ENCODE peak calls at places on chromosome 5, in seven cellular contexts. R is AG04449; G is mesothelial cell of epicardium; P is activated CD8-positive, alpha-beta T cell treated with anti-CD3 and anti-CD28 coated beads for 36 hours; S is fibroblast of villous mesenchyme; D is dorsolateral prefrontal cortex; Z is A673. T is an unnamed sample.

GRCh38 chr5:13773652-13774051 is 170.8 kb downstream of the DNAH5 start:
- DNase-seq in R (no peak), G (no peak), P (no peak), S (no peak), D (no peak), Z (no peak), T (no peak)

GRCh38 chr5:89397096-89397495 is 514.1 kb upstream of the MEF2C start:
- DNase-seq in R (no peak), G (no peak), P (no peak), S (no peak), D (no peak), Z (no peak), T (no peak)

GRCh38 chr5:10286552-10287227 is 21.0 kb downstream of the CMBL start:
- DNase-seq in R (no peak), G (no peak), P (no peak), S (no peak), D (peak), Z (no peak), T (no peak)

GRCh38 chr5:2017540-2018389 is 135.0 kb upstream of the IRX4 start:
- DNase-seq in R (no peak), G (no peak), P (peak), S (peak), D (no peak), Z (peak), T (no peak)

GRCh38 chr5:168885324-168886120 is 306.4 kb upstream of the PANK3 start:
- DNase-seq in R (no peak), G (no peak), P (no peak), S (no peak), D (no peak), Z (no peak), T (no peak)

GRCh38 chr5:139774980-139775654 is 20.5 kb upstream of the PSD2 start:
- DNase-seq in R (no peak), G (peak), P (peak), S (peak), D (peak), Z (peak), T (peak)

GRCh38 chr5:133341296-133341695 is 271.0 kb downstream of the FSTL4 start:
- DNase-seq in R (no peak), G (no peak), P (no peak), S (no peak), D (no peak), Z (no peak), T (no peak)

GRCh38 chr5:143701476-143701875 is 110.5 kb upstream of the HMHB1 start:
- DNase-seq in R (no peak), G (no peak), P (no peak), S (peak), D (no peak), Z (no peak), T (no peak)

GRCh38 chr5:94140300-94140699 is 398.9 kb upstream of the POU5F2 start:
- DNase-seq in R (no peak), G (no peak), P (no peak), S (no peak), D (no peak), Z (no peak), T (no peak)

GRCh38 chr5:109411627-109412026 is 1.9 kb upstream of the PJA2 start:
- DNase-seq in R (peak), G (no peak), P (no peak), S (peak), D (no peak), Z (peak), T (no peak)

GRCh38 chr5:88792144-88792840 is 90.7 kb downstream of the MEF2C start:
- DNase-seq in R (peak), G (no peak), P (no peak), S (no peak), D (no peak), Z (no peak), T (no peak)

GRCh38 chr5:175321927-175322532 is 122.0 kb downstream of the DRD1 start:
- DNase-seq in R (no peak), G (peak), P (peak), S (peak), D (no peak), Z (peak), T (no peak)

GRCh38 chr5:134465856-134466240 is 54.2 kb upstream of the CDKN2AIPNL start:
- DNase-seq in R (peak), G (peak), P (peak), S (peak), D (peak), Z (peak), T (peak)

GRCh38 chr5:77239126-77239741 is 28.8 kb downstream of the PDE8B start:
- DNase-seq in R (no peak), G (no peak), P (peak), S (no peak), D (no peak), Z (peak), T (no peak)

GRCh38 chr5:131814990-131815389 is 18.2 kb upstream of the FNIP1 start:
- DNase-seq in R (peak), G (no peak), P (no peak), S (peak), D (no peak), Z (peak), T (no peak)

GRCh38 chr5:134494780-134495179 is 30.7 kb upstream of the JADE2 start:
- DNase-seq in R (no peak), G (no peak), P (no peak), S (no peak), D (no peak), Z (no peak), T (no peak)

GRCh38 chr5:155616779-155617392 is 603.3 kb downstream of the KIF4B start:
- DNase-seq in R (no peak), G (peak), P (peak), S (no peak), D (peak), Z (peak), T (no peak)

GRCh38 chr5:171162165-171162564 is 146.9 kb upstream of the TLX3 start:
- DNase-seq in R (no peak), G (no peak), P (no peak), S (no peak), D (no peak), Z (no peak), T (no peak)

GRCh38 chr5:33043598-33043997 is 332.5 kb downstream of the NPR3 start:
- DNase-seq in R (no peak), G (no peak), P (no peak), S (no peak), D (no peak), Z (no peak), T (no peak)

GRCh38 chr5:111127453-111128195 is 35.5 kb downstream of the WDR36 start:
- DNase-seq in R (no peak), G (no peak), P (no peak), S (no peak), D (no peak), Z (no peak), T (no peak)

GRCh38 chr5:79702606-79703380 is 13.2 kb downstream of the CMYA5 start:
- DNase-seq in R (no peak), G (peak), P (peak), S (peak), D (no peak), Z (peak), T (no peak)

GRCh38 chr5:136235316-136235715 is 42.4 kb upstream of the SMIM32 start:
- DNase-seq in R (no peak), G (no peak), P (no peak), S (no peak), D (no peak), Z (no peak), T (no peak)

GRCh38 chr5:81554647-81555046 is 160.7 kb upstream of the ACOT12 start:
- DNase-seq in R (no peak), G (no peak), P (no peak), S (no peak), D (no peak), Z (peak), T (no peak)

GRCh38 chr5:152404494-152404893 is 585 bp downstream of the NMUR2 start:
- DNase-seq in R (no peak), G (no peak), P (no peak), S (no peak), D (no peak), Z (no peak), T (no peak)

GRCh38 chr5:139710370-139711066 is 62.4 kb downstream of the CXXC5 start:
- DNase-seq in R (no peak), G (peak), P (peak), S (peak), D (peak), Z (peak), T (peak)

GRCh38 chr5:74873525-74874249 is 7.5 kb upstream of the FAM169A start:
- DNase-seq in R (no peak), G (no peak), P (no peak), S (no peak), D (no peak), Z (no peak), T (no peak)

GRCh38 chr5:172496671-172497371 is 42.5 kb upstream of the SH3PXD2B start:
- DNase-seq in R (no peak), G (peak), P (no peak), S (peak), D (no peak), Z (no peak), T (peak)

GRCh38 chr5:128538249-128539037 is 398 bp upstream of the FBN2 start:
- DNase-seq in R (peak), G (peak), P (no peak), S (peak), D (no peak), Z (peak), T (no peak)

GRCh38 chr5:144522698-144523097 is 352.0 kb downstream of the KCTD16 start:
- DNase-seq in R (no peak), G (no peak), P (no peak), S (no peak), D (no peak), Z (no peak), T (no peak)

GRCh38 chr5:172334196-172334595 is 50.6 kb upstream of the UBTD2 start:
- DNase-seq in R (no peak), G (no peak), P (peak), S (no peak), D (no peak), Z (peak), T (no peak)

GRCh38 chr5:160315968-160316367 is 3.6 kb upstream of the CCNJL start:
- DNase-seq in R (no peak), G (no peak), P (no peak), S (peak), D (no peak), Z (peak), T (no peak)

GRCh38 chr5:68224561-68225187 is 9.1 kb downstream of the PIK3R1 start:
- DNase-seq in R (no peak), G (no peak), P (no peak), S (peak), D (no peak), Z (no peak), T (no peak)

GRCh38 chr5:65862384-65862783 is 64.0 kb upstream of the ERBIN start:
- DNase-seq in R (no peak), G (no peak), P (no peak), S (no peak), D (no peak), Z (no peak), T (no peak)

GRCh38 chr5:152811985-152812384 is 406.9 kb upstream of the NMUR2 start:
- DNase-seq in R (no peak), G (no peak), P (no peak), S (peak), D (no peak), Z (no peak), T (no peak)

GRCh38 chr5:98936948-98937715 is 8.3 kb upstream of the CHD1 start:
- DNase-seq in R (no peak), G (no peak), P (peak), S (no peak), D (no peak), Z (no peak), T (no peak)

GRCh38 chr5:25892251-25892650 is 1146.1 kb downstream of the CDH9 start:
- DNase-seq in R (no peak), G (no peak), P (no peak), S (no peak), D (no peak), Z (no peak), T (no peak)

GRCh38 chr5:149853701-149854100 is 90.9 kb downstream of the PDE6A start:
- DNase-seq in R (no peak), G (no peak), P (no peak), S (no peak), D (no peak), Z (no peak), T (no peak)

GRCh38 chr5:149854881-149855280 is 89.7 kb downstream of the PDE6A start:
- DNase-seq in R (no peak), G (no peak), P (no peak), S (no peak), D (no peak), Z (no peak), T (no peak)

GRCh38 chr5:149855371-149855770 is 89.2 kb downstream of the PDE6A start:
- DNase-seq in R (no peak), G (no peak), P (no peak), S (no peak), D (no peak), Z (peak), T (no peak)

GRCh38 chr5:149851211-149851610 is 93.4 kb downstream of the PDE6A start:
- DNase-seq in R (no peak), G (no peak), P (no peak), S (peak), D (no peak), Z (no peak), T (no peak)

GRCh38 chr5:149853019-149853648 is 91.5 kb downstream of the PDE6A start:
- DNase-seq in R (peak), G (peak), P (peak), S (peak), D (peak), Z (peak), T (peak)
- TF ChIP-seq CTCF in R (peak), G (peak), P (peak), S (peak), D (peak), Z (peak), T (no peak)

GRCh38 chr5:137603891-137604290 is 104.8 kb upstream of the SPOCK1 start:
- DNase-seq in R (no peak), G (no peak), P (no peak), S (no peak), D (no peak), Z (no peak), T (no peak)

GRCh38 chr5:137607771-137608170 is 108.6 kb upstream of the SPOCK1 start:
- DNase-seq in R (no peak), G (no peak), P (no peak), S (no peak), D (no peak), Z (no peak), T (peak)

GRCh38 chr5:137606401-137606800 is 107.3 kb upstream of the SPOCK1 start:
- DNase-seq in R (no peak), G (no peak), P (no peak), S (no peak), D (no peak), Z (no peak), T (no peak)

GRCh38 chr5:137604348-137605095 is 105.4 kb upstream of the SPOCK1 start:
- DNase-seq in R (no peak), G (no peak), P (no peak), S (no peak), D (no peak), Z (no peak), T (no peak)

DNA sequence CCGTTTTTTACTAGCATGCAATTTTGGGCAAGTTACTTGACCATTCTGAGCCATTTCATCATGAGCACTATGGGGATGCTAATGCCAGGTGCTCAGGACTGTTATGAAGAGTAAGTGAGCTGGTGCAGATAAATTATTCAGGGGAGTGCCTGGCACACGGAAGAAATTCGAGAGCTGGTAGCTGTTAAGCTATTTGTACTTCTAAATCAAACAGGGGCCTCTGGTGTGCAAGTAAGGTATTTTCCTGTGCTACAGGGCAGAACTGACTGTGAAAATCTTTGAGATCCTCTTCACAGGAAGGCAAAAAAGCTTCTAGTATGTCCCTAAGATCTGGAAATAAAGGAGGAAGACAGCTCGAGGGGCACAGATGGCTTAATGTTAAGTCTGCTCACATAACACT is 106.3 kb upstream of the SPOCK1 start:
- DNase-seq in R (no peak), G (no peak), P (no peak), S (peak), D (no peak), Z (peak), T (no peak)
- TF ChIP-seq CTCF in R (peak), G (no peak), P (no peak), S (peak), D (peak), Z (peak), T (no peak)

DNA sequence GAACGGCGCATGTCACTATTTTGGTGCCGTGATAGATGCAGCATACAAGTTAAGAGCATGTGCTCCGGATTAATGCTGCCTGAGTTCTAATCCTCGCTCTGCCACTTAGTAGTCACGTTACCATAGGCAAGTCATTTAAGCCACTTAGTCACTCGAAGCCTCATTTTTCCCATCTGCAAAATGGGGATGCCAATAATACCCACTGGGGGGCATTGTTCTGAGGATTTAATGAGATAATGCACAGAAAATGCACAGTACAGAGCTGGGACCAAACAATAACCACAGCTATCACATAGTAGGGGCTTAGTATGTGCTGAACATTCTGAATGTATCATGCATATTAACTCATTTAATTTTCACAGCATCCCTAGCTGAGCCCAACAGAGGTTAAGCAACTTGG is 9.1 kb downstream of the NIPAL4 start:
- DNase-seq in R (no peak), G (no peak), P (no peak), S (no peak), D (no peak), Z (no peak), T (no peak)
- TF ChIP-seq CTCF in R (no peak), G (peak), P (no peak), S (no peak), D (no peak), Z (no peak), T (no peak)

GRCh38 chr5:115068239-115069086 is 101.2 kb downstream of the TRIM36 start:
- DNase-seq in R (no peak), G (no peak), P (peak), S (peak), D (no peak), Z (peak), T (no peak)

GRCh38 chr5:115070737-115071136 is 99.0 kb downstream of the TRIM36 start:
- DNase-seq in R (no peak), G (no peak), P (no peak), S (no peak), D (no peak), Z (no peak), T (no peak)

GRCh38 chr5:115072266-115073056 is 97.2 kb downstream of the TRIM36 start:
- DNase-seq in R (no peak), G (no peak), P (no peak), S (no peak), D (no peak), Z (no peak), T (no peak)

GRCh38 chr5:115069087-115069968 is 100.4 kb downstream of the TRIM36 start:
- DNase-seq in R (peak), G (peak), P (peak), S (peak), D (peak), Z (peak), T (no peak)
- TF ChIP-seq CTCF in R (peak), G (peak), P (peak), S (peak), D (peak), Z (peak), T (no peak)

GRCh38 chr5:96605144-96605543 is 57.0 kb upstream of the CAST start:
- DNase-seq in R (no peak), G (no peak), P (no peak), S (no peak), D (no peak), Z (no peak), T (no peak)

GRCh38 chr5:96602776-96603175 is 59.4 kb upstream of the CAST start:
- DNase-seq in R (no peak), G (no peak), P (no peak), S (no peak), D (no peak), Z (no peak), T (no peak)

GRCh38 chr5:96601200-96601599 is 61.0 kb upstream of the CAST start:
- DNase-seq in R (no peak), G (no peak), P (no peak), S (no peak), D (no peak), Z (no peak), T (no peak)

GRCh38 chr5:96597441-96598020 is 64.6 kb upstream of the CAST start:
- DNase-seq in R (no peak), G (no peak), P (peak), S (peak), D (no peak), Z (no peak), T (no peak)

DNA sequence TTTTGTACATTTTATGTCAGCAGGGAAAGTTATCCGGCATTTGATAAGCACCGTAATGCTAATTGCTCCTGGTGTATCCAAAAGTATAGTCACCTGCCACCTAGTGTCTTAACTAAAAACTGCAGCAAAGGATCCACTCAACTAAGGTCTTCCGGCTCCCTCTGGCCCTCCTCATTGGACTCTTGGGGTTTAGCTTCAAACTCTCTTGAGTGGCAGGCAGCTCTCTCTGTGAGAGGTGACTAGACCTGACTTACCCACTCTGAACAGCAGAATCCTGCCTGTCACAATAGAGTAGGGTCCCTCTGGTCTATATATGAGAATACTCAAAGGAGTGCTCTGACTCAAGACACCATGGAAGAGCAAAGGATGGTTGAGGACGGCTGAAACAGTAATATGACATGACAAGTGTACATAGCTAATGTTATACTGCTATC is 60.3 kb upstream of the CAST start:
- DNase-seq in R (no peak), G (no peak), P (peak), S (peak), D (no peak), Z (peak), T (peak)
- TF ChIP-seq CTCF in R (peak), G (peak), P (peak), S (peak), D (peak), Z (peak), T (peak)

DNA sequence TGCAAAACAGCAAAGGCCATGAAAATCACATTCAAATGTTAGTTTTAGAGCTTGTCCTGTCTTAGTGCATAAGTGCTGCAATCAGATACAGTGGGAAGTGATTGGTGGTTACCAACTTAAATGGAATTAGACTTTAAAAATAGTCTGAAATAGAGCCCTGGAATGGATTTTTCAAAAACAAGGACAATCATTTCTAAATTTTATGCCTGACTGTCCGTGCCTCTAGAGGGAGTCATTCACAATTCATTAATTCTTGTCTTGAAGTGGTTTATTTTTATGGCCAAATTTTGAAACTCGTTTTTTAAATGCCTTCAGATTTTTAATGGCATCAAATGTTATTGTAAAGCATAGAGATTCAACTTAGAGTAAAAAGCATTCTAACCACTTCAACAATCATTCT is 561.8 kb upstream of the DAB2 start:
- DNase-seq in R (no peak), G (no peak), P (no peak), S (no peak), D (no peak), Z (peak), T (no peak)
- TF ChIP-seq CTCF in R (no peak), G (no peak), P (no peak), S (peak), D (no peak), Z (peak), T (no peak)

GRCh38 chr5:31317642-31318041 is 124.2 kb downstream of the CDH6 start:
- DNase-seq in R (no peak), G (no peak), P (no peak), S (no peak), D (no peak), Z (no peak), T (no peak)
- TF ChIP-seq CTCF in R (no peak), G (no peak), P (no peak), S (no peak), D (no peak), Z (no peak), T (no peak)

T was measured in lower leg skin.